ENCODE peak calls at places on chromosomes 16 and 17, in four cellular contexts. One of them, this sample, is unnamed.

GRCh38 chr17:47363171-47363570 is 39.4 kb downstream of the EFCAB13 start:
- DNase-seq in HepG2: no peak
- DNase-seq in K562: no peak
- DNase-seq in GM12878: no peak
- DNase-seq in this sample: no peak

GRCh38 chr16:3655791-3656490 is 1.4 kb downstream of the DNASE1 start:
- DNase-seq in GM12878: no peak
- DNase-seq in HepG2: no peak
- DNase-seq in K562: no peak
- DNase-seq in this sample: no peak

GRCh38 chr16:10693889-10694288 is 841 bp downstream of the TEKT5 start:
- DNase-seq in HepG2: no peak
- DNase-seq in K562: no peak
- DNase-seq in GM12878: no peak
- DNase-seq in this sample: no peak

GRCh38 chr17:64773386-64773835 is 111.3 kb upstream of the SMURF2 start:
- DNase-seq in K562: no peak
- DNase-seq in HepG2: no peak
- DNase-seq in GM12878: no peak
- DNase-seq in this sample: no peak

GRCh38 chr16:58123896-58124600 is 5.1 kb downstream of the CFAP20 start:
- DNase-seq in K562: no peak
- DNase-seq in HepG2: no peak
- DNase-seq in GM12878: no peak
- DNase-seq in this sample: no peak

GRCh38 chr17:81245024-81245664 is 6.0 kb downstream of the NDUFAF8 start:
- DNase-seq in GM12878: peak
- DNase-seq in HepG2: no peak
- DNase-seq in K562: no peak
- DNase-seq in this sample: no peak

GRCh38 chr16:86515420-86515779 is 5.1 kb downstream of the FOXF1 start:
- DNase-seq in GM12878: no peak
- DNase-seq in K562: no peak
- DNase-seq in HepG2: no peak
- DNase-seq in this sample: no peak

GRCh38 chr17:69342896-69343644 is 16.1 kb upstream of the ABCA5 start:
- DNase-seq in HepG2: no peak
- DNase-seq in K562: no peak
- DNase-seq in GM12878: no peak
- DNase-seq in this sample: no peak

GRCh38 chr16:15055141-15056053 is 477 bp downstream of the NTAN1 start:
- DNase-seq in GM12878: no peak
- DNase-seq in HepG2: peak
- DNase-seq in K562: peak
- DNase-seq in this sample: no peak

GRCh38 chr16:68247932-68248331 is 2.8 kb downstream of the PLA2G15 start:
- DNase-seq in K562: no peak
- DNase-seq in GM12878: no peak
- DNase-seq in HepG2: no peak
- DNase-seq in this sample: no peak

GRCh38 chr16:578232-578869 is 8.6 kb downstream of the PIGQ start:
- DNase-seq in HepG2: no peak
- DNase-seq in GM12878: no peak
- DNase-seq in K562: no peak
- DNase-seq in this sample: no peak

GRCh38 chr16:69870761-69871160 is 80.4 kb upstream of the CLEC18A start:
- DNase-seq in GM12878: no peak
- DNase-seq in K562: no peak
- DNase-seq in HepG2: no peak
- DNase-seq in this sample: no peak

GRCh38 chr17:81890447-81891302 is 711 bp downstream of the ALYREF start:
- DNase-seq in GM12878: no peak
- DNase-seq in K562: peak
- DNase-seq in HepG2: no peak
- DNase-seq in this sample: peak

GRCh38 chr17:55672585-55673501 is 49.8 kb downstream of the TMEM100 start:
- DNase-seq in GM12878: no peak
- DNase-seq in K562: no peak
- DNase-seq in HepG2: no peak
- DNase-seq in this sample: no peak

GRCh38 chr17:41428591-41429326 is 4.4 kb upstream of the KRT37 start:
- DNase-seq in HepG2: peak
- DNase-seq in GM12878: no peak
- DNase-seq in K562: no peak
- DNase-seq in this sample: no peak
- TF ChIP-seq TARDBP in HepG2: no peak
- TF ChIP-seq TARDBP in GM12878: no peak
- TF ChIP-seq TARDBP in K562: no peak
- TF ChIP-seq TARDBP in this sample: no peak

GRCh38 chr17:28741358-28742349 is 2.2 kb upstream of the TRAF4 start:
- DNase-seq in HepG2: no peak
- DNase-seq in K562: peak
- DNase-seq in GM12878: no peak
- DNase-seq in this sample: no peak

GRCh38 chr17:28740406-28741357 is 3.1 kb upstream of the TRAF4 start:
- DNase-seq in K562: no peak
- DNase-seq in HepG2: no peak
- DNase-seq in GM12878: no peak
- DNase-seq in this sample: no peak

GRCh38 chr17:28737316-28737715 is 6.5 kb upstream of the TRAF4 start:
- DNase-seq in K562: no peak
- DNase-seq in HepG2: no peak
- DNase-seq in GM12878: no peak
- DNase-seq in this sample: no peak

GRCh38 chr17:28737770-28738679 is 5.8 kb upstream of the TRAF4 start:
- DNase-seq in HepG2: no peak
- DNase-seq in K562: no peak
- DNase-seq in GM12878: peak
- DNase-seq in this sample: no peak

DNA sequence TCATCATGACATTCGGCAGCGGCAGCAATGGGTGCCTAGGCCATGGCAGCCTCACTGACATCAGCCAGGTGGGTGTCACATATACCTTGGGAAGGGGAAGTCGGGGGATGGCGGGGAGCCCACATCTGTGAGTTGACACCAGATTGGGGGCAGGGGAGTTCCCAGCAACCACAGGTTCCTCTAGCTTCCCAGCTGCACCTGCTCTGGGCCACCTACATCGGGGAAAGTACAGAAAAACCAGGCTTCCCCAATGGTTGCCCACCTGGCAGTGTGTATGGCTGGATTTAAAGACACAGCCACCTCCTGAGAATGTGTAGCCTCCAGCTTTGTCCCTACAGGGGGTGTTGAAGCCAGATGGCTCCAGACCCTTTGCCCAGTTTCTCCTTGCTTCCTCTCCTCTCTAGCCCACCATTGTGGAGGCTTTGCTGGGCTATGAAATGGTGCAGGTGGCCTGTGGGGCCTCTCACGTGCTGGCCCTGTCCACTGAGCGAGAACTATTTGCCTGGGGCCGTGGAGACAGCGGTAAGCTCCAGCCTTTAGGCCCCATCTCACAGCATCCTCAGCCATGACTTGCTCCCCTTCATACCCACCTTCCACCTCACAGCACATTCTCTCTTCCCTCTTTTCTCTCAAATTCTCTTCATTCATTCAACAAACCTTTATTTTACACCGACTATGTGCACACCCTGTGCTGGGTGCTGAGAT is 5.0 kb upstream of the TRAF4 start:
- DNase-seq in K562: no peak
- DNase-seq in HepG2: no peak
- DNase-seq in GM12878: peak
- DNase-seq in this sample: no peak
- TF ChIP-seq TARDBP in K562: no peak
- TF ChIP-seq TARDBP in HepG2: no peak
- TF ChIP-seq TARDBP in GM12878: no peak
- TF ChIP-seq TARDBP in this sample: no peak

GRCh38 chr17:73485130-73485529 is 159.1 kb downstream of the SDK2 start:
- DNase-seq in HepG2: no peak
- DNase-seq in K562: no peak
- DNase-seq in GM12878: no peak
- DNase-seq in this sample: no peak
- TF ChIP-seq TARDBP in HepG2: no peak
- TF ChIP-seq TARDBP in K562: no peak
- TF ChIP-seq TARDBP in GM12878: no peak
- TF ChIP-seq TARDBP in this sample: no peak

GRCh38 chr17:70675070-70675590 is 505.8 kb downstream of the KCNJ2 start:
- DNase-seq in GM12878: no peak
- DNase-seq in K562: no peak
- DNase-seq in HepG2: no peak
- DNase-seq in this sample: no peak

GRCh38 chr17:70668276-70668937 is 499.1 kb downstream of the KCNJ2 start:
- DNase-seq in GM12878: no peak
- DNase-seq in K562: no peak
- DNase-seq in HepG2: no peak
- DNase-seq in this sample: no peak

GRCh38 chr17:70674061-70674460 is 504.7 kb downstream of the KCNJ2 start:
- DNase-seq in K562: no peak
- DNase-seq in HepG2: no peak
- DNase-seq in GM12878: no peak
- DNase-seq in this sample: no peak

DNA sequence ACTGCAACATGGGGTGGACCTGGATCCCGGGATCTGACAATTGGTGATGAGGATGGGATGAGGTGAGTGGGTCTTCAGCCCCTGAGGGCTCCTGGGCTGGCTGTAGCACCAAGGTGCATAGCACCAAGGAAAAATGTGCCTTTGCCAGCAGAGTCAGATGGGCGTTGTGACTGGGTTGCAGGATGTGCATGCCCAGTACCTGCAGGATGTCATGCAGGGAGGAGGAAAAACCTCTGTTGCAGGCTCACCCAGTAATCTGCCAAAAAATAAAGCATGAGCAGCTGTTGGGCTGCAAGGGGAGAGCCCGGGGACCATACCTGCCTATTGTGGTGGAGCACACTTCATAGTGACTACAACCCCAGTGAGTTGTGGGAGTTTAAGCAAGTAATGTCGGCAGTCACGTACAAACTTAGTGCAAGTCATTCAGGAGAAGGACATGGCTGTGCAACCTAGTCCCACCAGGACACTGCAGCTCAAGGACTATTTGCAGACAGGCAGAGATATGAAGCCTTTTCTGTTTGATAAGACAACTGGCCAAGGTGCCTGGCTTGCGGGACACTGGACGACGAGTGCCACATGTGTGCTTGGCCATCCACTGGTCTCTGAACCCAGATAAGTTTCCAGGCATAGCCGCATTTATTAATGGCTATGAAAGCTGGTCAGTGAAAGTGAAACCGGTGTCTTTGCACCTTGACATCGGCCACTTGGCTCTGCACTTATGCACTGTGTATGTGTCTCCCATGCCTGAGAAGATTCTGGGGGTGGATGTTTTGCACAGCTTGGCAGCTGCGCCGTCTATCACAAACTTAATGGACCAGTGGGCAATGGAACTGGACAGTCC is 499.8 kb downstream of the KCNJ2 start:
- DNase-seq in K562: no peak
- DNase-seq in HepG2: no peak
- DNase-seq in GM12878: no peak
- DNase-seq in this sample: no peak
- TF ChIP-seq TARDBP in K562: no peak
- TF ChIP-seq TARDBP in HepG2: no peak
- TF ChIP-seq TARDBP in GM12878: no peak
- TF ChIP-seq TARDBP in this sample: no peak

This sample was measured in HEK293T.